ENCODE peak calls at places on chromosomes 6 and 20, in eight cellular contexts. W, Z, C, D, T, I, Y and E are unnamed samples.
A peak's percentile ranks its signal among the peaks of the same experiment; 100 is the strongest.

GRCh38 chr20:14657231-14657630 is 319.8 kb upstream of the FLRT3 start:
- DNase-seq in C (no peak), Y (no peak), W (no peak), D (no peak), Z (no peak), I (no peak), T (no peak), E (no peak)

GRCh38 chr20:59628171-59628570 is 23.8 kb downstream of the PHACTR3 start:
- DNase-seq in W (no peak), D (no peak), C (no peak), Z (no peak), I (no peak), Y (no peak), T (no peak), E (no peak)

GRCh38 chr6:47083586-47084047 is 41.5 kb upstream of the ADGRF1 start:
- DNase-seq in W (peak; percentile 97), T (no peak), I (no peak), D (peak; percentile 88), C (peak; percentile 81), Y (peak; percentile 48), Z (no peak), E (no peak)

GRCh38 chr6:74103417-74103816 is 407.4 kb downstream of the CD109 start:
- DNase-seq in Y (no peak), I (no peak), T (no peak), W (no peak), C (no peak), D (no peak), Z (no peak), E (no peak)

GRCh38 chr6:3756516-3757010 is 5.0 kb upstream of the PXDC1 start:
- DNase-seq in T (no peak), Z (no peak), D (no peak), W (no peak), I (no peak), C (no peak), Y (no peak), E (no peak)

GRCh38 chr20:62352402-62353288 is 14.5 kb downstream of the LAMA5 start:
- DNase-seq in I (no peak), W (peak; percentile 83), Y (peak; percentile 94), T (no peak), Z (no peak), C (no peak), D (peak; percentile 87), E (no peak)

GRCh38 chr6:125812394-125813231 is 21.9 kb downstream of the NCOA7 start:
- DNase-seq in Y (peak; percentile 19), C (peak; percentile 56), I (no peak), T (no peak), W (no peak), Z (no peak), D (no peak), E (peak; percentile 75)

GRCh38 chr20:31861346-31862156 is 8.8 kb downstream of the DUSP15 start:
- DNase-seq in Y (peak; percentile 15), W (peak; percentile 49), I (peak; percentile 34), D (peak; percentile 79), C (no peak), Z (no peak), T (no peak), E (no peak)

GRCh38 chr20:18739785-18740184 is 73.8 kb upstream of the SCP2D1 start:
- DNase-seq in T (no peak), D (no peak), Y (no peak), I (no peak), Z (no peak), W (peak; percentile 95), C (no peak), E (no peak)

GRCh38 chr6:105194591-105194990 is 14.8 kb upstream of the POPDC3 start:
- DNase-seq in T (no peak), D (no peak), C (no peak), Y (no peak), Z (no peak), I (no peak), W (no peak), E (no peak)

GRCh38 chr20:33731693-33732165 is at the start of gene ZNF341:
- DNase-seq in W (peak; percentile 87), Z (no peak), D (peak; percentile 91), Y (peak; percentile 88), T (no peak), C (peak; percentile 69), I (peak; percentile 81), E (peak; percentile 31)

GRCh38 chr6:147648936-147649335 is 140.4 kb downstream of the SAMD5 start:
- DNase-seq in T (no peak), D (no peak), Z (no peak), W (no peak), Y (no peak), I (no peak), C (no peak), E (no peak)